ENCODE peak calls at places on chromosomes 5 and 9, in nine cellular contexts. B, P, U, W, F, A, J, N and X are unnamed samples.

GRCh38 chr5:137672001-137672400 is 63.9 kb downstream of the KLHL3 start:
- DNase-seq in B (no peak), P (no peak), U (no peak), W (no peak), F (no peak), A (no peak), J (no peak), N (no peak), X (no peak)

GRCh38 chr5:139696167-139696893 is 48.2 kb downstream of the CXXC5 start:
- DNase-seq in B (no peak), P (peak), U (no peak), W (no peak), F (no peak), A (peak), J (no peak), N (no peak), X (no peak)

GRCh38 chr9:126915281-126915816 is 767 bp downstream of the RALGPS1 start:
- DNase-seq in B (no peak), P (peak), U (no peak), W (no peak), F (peak), A (no peak), J (no peak), N (peak), X (peak)

GRCh38 chr9:114720296-114720695 is 38.3 kb upstream of the TEX48 start:
- DNase-seq in B (no peak), P (no peak), U (no peak), W (no peak), F (no peak), A (no peak), J (no peak), N (no peak), X (peak)

GRCh38 chr9:107545036-107545435 is 55.5 kb upstream of the KLF4 start:
- DNase-seq in B (no peak), P (no peak), U (no peak), W (no peak), F (no peak), A (no peak), J (no peak), N (no peak), X (no peak)

GRCh38 chr9:17318821-17319320 is 184.0 kb downstream of the CNTLN start:
- DNase-seq in B (peak), P (no peak), U (no peak), W (no peak), F (no peak), A (no peak), J (no peak), N (no peak), X (no peak)

GRCh38 chr9:70085241-70085640 is 41.6 kb downstream of the MAMDC2 start:
- DNase-seq in B (peak), P (peak), U (no peak), W (no peak), F (no peak), A (peak), J (no peak), N (no peak), X (no peak)

GRCh38 chr9:129305246-129305645 is 127.2 kb upstream of the IER5L start:
- DNase-seq in B (no peak), P (no peak), U (no peak), W (no peak), F (no peak), A (no peak), J (no peak), N (no peak), X (no peak)

GRCh38 chr9:68648164-68648563 is 56.9 kb upstream of the PIP5K1B start:
- DNase-seq in B (no peak), P (no peak), U (no peak), W (no peak), F (no peak), A (no peak), J (no peak), N (no peak), X (no peak)

GRCh38 chr9:105656131-105656921 is 5.9 kb upstream of the TAL2 start:
- DNase-seq in B (no peak), P (peak), U (no peak), W (no peak), F (peak), A (no peak), J (no peak), N (no peak), X (no peak)

GRCh38 chr9:15724006-15724405 is 171.2 kb downstream of the CCDC171 start:
- DNase-seq in B (peak), P (no peak), U (no peak), W (no peak), F (no peak), A (peak), J (no peak), N (no peak), X (no peak)

GRCh38 chr5:59275537-59276276 is 617.8 kb downstream of the PDE4D start:
- DNase-seq in B (peak), P (peak), U (no peak), W (no peak), F (no peak), A (peak), J (peak), N (no peak), X (peak)

GRCh38 chr5:39526914-39527477 is 102.2 kb upstream of the DAB2 start:
- DNase-seq in B (no peak), P (peak), U (peak), W (no peak), F (no peak), A (no peak), J (no peak), N (no peak), X (no peak)

GRCh38 chr9:83062011-83062652 is 810 bp downstream of the RASEF start:
- DNase-seq in B (peak), P (peak), U (no peak), W (no peak), F (no peak), A (peak), J (peak), N (no peak), X (peak)
- TF ChIP-seq EZH2 in B (no peak), P (no peak), U (no peak), W (no peak), F (no peak), A (no peak), J (peak), N (no peak), X (no peak)

DNA sequence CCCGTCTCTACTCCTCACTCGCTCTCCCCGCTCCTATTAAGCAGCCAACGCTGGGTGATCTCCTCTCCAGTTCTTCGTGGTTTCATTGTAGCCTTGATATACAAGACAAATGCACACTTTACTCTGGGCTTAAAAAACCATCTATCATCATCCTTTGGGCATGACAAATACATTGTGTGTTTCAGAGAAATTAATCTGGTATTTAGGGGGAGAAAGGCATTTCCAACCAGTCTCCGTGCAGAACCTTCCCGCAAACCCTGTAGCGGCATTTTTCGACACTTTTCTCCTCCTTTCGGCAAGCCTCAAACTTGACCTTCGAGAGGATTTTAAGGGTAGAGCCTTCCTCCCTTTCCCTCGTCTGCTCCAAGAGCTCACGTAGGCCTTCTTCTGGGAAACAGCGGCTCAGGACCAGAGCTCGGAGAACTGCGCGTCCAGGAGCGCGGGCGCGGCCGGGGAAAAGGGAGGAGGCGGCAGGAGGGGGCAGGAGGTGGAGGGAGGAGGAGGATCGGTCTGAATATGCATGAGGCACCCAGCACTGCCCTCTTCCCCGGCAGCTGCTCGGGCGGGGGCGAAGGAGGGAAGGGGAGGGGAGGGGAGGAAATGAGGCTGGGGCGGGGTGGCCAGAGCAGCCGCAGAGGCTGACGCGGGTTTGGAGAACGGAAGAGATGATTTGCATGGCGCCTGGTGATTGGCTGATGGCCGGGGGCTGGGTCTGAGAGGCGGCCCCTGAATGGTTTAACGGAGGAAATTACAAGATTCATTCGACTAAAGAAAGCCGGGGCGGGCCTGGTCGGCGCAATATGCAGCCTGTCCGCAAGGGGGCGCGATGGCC is 127.6 kb downstream of the TMEM161B start:
- DNase-seq in B (peak), P (peak), U (peak), W (peak), F (peak), A (peak), J (peak), N (peak), X (peak)
- TF ChIP-seq EZH2 in B (no peak), P (no peak), U (no peak), W (peak), F (no peak), A (no peak), J (no peak), N (no peak), X (no peak)

DNA sequence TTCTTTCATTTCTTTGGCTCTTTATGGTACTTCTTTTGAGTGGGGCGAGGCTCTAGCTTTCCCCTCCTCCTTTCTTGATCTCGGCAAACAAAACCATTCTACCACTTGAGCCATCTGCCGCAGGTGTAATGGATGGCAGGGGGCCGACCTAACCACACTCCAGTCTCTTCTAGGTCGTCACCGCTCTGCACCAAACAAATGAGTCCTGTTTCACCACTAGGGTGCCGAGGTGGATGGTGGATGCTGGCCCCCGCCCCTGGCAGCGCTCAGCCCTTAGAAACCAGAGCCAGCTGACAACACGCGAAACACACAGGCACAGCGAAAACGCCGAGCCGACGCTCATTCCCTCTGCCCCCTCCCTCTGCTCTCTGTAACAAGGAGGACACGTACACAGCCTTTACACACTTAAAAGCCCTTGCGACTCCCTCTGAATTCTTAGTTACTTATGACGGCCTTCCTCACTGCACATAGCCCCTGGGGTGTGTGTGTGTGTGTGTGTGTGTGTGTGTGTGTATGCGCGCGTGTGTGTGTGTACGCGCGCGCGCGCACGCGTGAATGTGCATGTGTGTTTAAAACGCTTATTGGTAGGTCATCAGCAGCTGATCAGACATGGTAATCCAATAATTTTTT is 199.4 kb downstream of the MEF2C start:
- DNase-seq in B (peak), P (peak), U (peak), W (no peak), F (peak), A (no peak), J (no peak), N (no peak), X (no peak)
- TF ChIP-seq EZH2 in B (peak), P (peak), U (no peak), W (peak), F (no peak), A (peak), J (peak), N (no peak), X (no peak)

GRCh38 chr5:146342519-146342881 is 3.9 kb downstream of the POU4F3 start:
- DNase-seq in B (no peak), P (no peak), U (no peak), W (no peak), F (no peak), A (no peak), J (no peak), N (no peak), X (no peak)

GRCh38 chr5:146345240-146345577 is 6.6 kb downstream of the POU4F3 start:
- DNase-seq in B (no peak), P (no peak), U (no peak), W (no peak), F (no peak), A (no peak), J (no peak), N (no peak), X (no peak)

GRCh38 chr5:146344155-146345118 is 5.8 kb downstream of the POU4F3 start:
- DNase-seq in B (no peak), P (peak), U (no peak), W (no peak), F (no peak), A (no peak), J (peak), N (no peak), X (no peak)

GRCh38 chr5:146342882-146343865 is 4.5 kb downstream of the POU4F3 start:
- DNase-seq in B (no peak), P (peak), U (no peak), W (no peak), F (no peak), A (no peak), J (no peak), N (no peak), X (no peak)

DNA sequence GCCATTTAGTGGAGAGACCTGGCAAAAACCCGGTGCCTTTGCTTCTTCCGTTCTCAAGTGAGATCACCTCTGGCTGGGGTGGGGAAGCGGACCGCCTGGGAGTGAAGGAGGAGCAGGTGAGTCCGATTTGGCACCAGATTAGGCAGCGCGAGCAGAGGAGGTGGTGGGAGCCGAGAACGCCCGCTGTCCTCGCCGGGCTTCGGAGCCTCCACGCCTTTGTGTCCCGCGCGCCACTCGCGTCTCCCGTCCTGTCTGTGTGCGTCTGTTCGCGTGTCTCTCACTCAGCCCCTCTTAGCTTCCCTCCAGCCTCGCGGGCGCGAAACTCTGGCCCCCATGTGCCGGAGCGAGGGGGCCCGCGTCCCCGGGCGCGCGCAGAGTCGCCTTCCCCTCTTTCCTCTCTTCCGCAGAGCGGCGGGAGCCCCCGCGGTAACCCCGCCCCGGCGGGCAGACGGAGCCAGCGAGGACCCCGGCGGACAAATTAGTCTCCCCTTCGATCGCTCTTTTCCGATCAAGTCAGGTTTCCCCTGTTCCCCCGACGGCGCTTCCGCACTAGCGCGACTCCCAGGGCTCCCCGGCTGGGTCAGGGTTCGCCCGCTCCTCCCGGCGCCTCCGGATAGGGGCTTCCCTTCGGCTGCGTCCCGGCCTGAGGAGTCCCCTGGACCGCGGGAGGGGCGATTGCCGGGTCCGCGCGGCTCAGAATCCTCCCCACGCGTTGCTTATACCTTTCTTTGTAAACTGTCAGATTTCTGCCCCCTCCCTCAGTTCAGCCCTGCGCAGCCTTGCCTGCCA is 7.1 kb downstream of the POU4F3 start:
- DNase-seq in B (no peak), P (peak), U (no peak), W (no peak), F (no peak), A (no peak), J (no peak), N (no peak), X (no peak)
- TF ChIP-seq EZH2 in B (peak), P (peak), U (peak), W (peak), F (no peak), A (peak), J (peak), N (no peak), X (no peak)

GRCh38 chr5:112417931-112418358 is 1.1 kb downstream of the EPB41L4A start:
- DNase-seq in B (peak), P (peak), U (no peak), W (no peak), F (peak), A (no peak), J (no peak), N (no peak), X (peak)

GRCh38 chr5:112420111-112420864 is 1.2 kb upstream of the EPB41L4A start:
- DNase-seq in B (peak), P (peak), U (peak), W (no peak), F (peak), A (peak), J (peak), N (peak), X (peak)

GRCh38 chr5:112419596-112420110 is 576 bp upstream of the EPB41L4A start:
- DNase-seq in B (no peak), P (peak), U (no peak), W (no peak), F (peak), A (peak), J (no peak), N (peak), X (peak)

GRCh38 chr5:112418412-112419049 is 546 bp downstream of the EPB41L4A start:
- DNase-seq in B (no peak), P (peak), U (no peak), W (no peak), F (no peak), A (peak), J (no peak), N (no peak), X (no peak)

DNA sequence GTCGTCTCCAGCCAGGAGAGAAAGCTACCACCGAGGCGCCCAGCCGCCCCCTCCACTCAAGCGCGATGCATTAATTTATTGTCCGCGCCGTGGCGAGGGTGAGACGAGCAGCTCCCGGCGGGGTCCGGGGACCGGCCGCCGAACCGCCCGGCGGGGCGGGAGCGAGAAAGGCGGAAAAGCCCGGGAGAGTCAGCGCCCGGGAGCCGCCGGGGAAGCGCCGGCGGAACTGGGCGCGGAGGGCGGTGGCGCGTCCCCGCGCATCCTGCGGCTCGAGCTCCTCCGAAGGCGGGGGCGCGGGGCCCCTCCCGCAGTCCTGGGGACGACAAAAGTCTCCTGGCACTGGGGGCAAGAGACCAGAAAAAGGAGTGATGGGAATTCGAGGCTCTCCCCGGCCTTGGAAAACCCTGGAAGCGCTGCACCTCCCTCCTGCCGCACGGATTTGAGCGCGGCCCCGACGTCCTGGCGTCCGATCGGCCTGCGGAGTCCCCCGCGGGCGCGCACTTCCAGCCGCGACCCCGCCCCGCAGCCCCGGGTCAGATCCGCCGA is at the start of gene EPB41L4A:
- DNase-seq in B (no peak), P (peak), U (no peak), W (no peak), F (peak), A (peak), J (no peak), N (no peak), X (peak)
- TF ChIP-seq EZH2 in B (peak), P (no peak), U (no peak), W (no peak), F (no peak), A (peak), J (peak), N (no peak), X (peak)

GRCh38 chr5:132011561-132012384 is at the start of gene ACSL6:
- DNase-seq in B (no peak), P (peak), U (no peak), W (no peak), F (no peak), A (no peak), J (no peak), N (no peak), X (no peak)
- TF ChIP-seq EZH2 in B (peak), P (no peak), U (no peak), W (peak), F (no peak), A (peak), J (peak), N (no peak), X (no peak)

GRCh38 chr5:115818821-115819220 is 2.4 kb upstream of the CDO1 start:
- DNase-seq in B (no peak), P (no peak), U (no peak), W (no peak), F (no peak), A (no peak), J (no peak), N (no peak), X (no peak)

GRCh38 chr5:115813719-115814118 is 2.7 kb downstream of the CDO1 start:
- DNase-seq in B (no peak), P (no peak), U (no peak), W (no peak), F (no peak), A (no peak), J (no peak), N (no peak), X (no peak)

GRCh38 chr5:115815693-115816225 is 700 bp downstream of the CDO1 start:
- DNase-seq in B (peak), P (peak), U (no peak), W (no peak), F (no peak), A (peak), J (no peak), N (no peak), X (no peak)

GRCh38 chr5:115815006-115815692 is 1.3 kb downstream of the CDO1 start:
- DNase-seq in B (peak), P (no peak), U (no peak), W (no peak), F (no peak), A (peak), J (no peak), N (no peak), X (no peak)

GRCh38 chr5:115816226-115817042 is at the start of gene CDO1:
- DNase-seq in B (peak), P (peak), U (no peak), W (no peak), F (no peak), A (peak), J (peak), N (no peak), X (no peak)
- TF ChIP-seq EZH2 in B (peak), P (peak), U (peak), W (peak), F (no peak), A (no peak), J (peak), N (no peak), X (no peak)

GRCh38 chr9:124771867-124772621 is 933 bp upstream of the NR6A1 start:
- DNase-seq in B (peak), P (peak), U (peak), W (no peak), F (peak), A (peak), J (no peak), N (peak), X (peak)
- TF ChIP-seq EZH2 in B (no peak), P (no peak), U (no peak), W (no peak), F (no peak), A (no peak), J (no peak), N (no peak), X (no peak)